ENCODE peak calls at places on chromosomes 11 and 22, in six cellular contexts. X is heart left ventricle, Q is endodermal cell, D is WTC11, U is AG09309, B is omental fat pad. T is an unnamed sample.

GRCh38 chr11:109747839-109748238 is 325.8 kb downstream of the C11orf87 start:
- DNase-seq in X (no peak), Q (no peak), D (no peak), U (no peak), B (no peak), T (no peak)

GRCh38 chr22:43955040-43955882 is at the start of gene SAMM50:
- DNase-seq in X (peak), Q (peak), D (peak), U (peak), B (peak), T (peak)

GRCh38 chr11:58813693-58814092 is 30.8 kb downstream of the GLYATL2 start:
- DNase-seq in X (no peak), Q (no peak), D (no peak), U (no peak), B (no peak), T (no peak)

GRCh38 chr11:79262221-79262620 is 178.6 kb downstream of the TENM4 start:
- DNase-seq in X (no peak), Q (no peak), D (no peak), U (peak), B (no peak), T (no peak)

GRCh38 chr11:66020618-66021357 is 5.5 kb downstream of the CATSPER1 start:
- DNase-seq in X (no peak), Q (no peak), D (no peak), U (no peak), B (no peak), T (no peak)

GRCh38 chr11:82980292-82980691 is 78.8 kb downstream of the DDIAS start:
- DNase-seq in X (no peak), Q (no peak), D (no peak), U (peak), B (no peak), T (no peak)

GRCh38 chr11:46277623-46278386 is at the start of gene CREB3L1:
- DNase-seq in X (peak), Q (peak), D (peak), U (no peak), B (no peak), T (peak)

GRCh38 chr11:99973993-99974392 is 713.1 kb upstream of the ARHGAP42 start:
- DNase-seq in X (no peak), Q (no peak), D (no peak), U (no peak), B (no peak), T (no peak)

GRCh38 chr22:32868928-32869327 is 67.4 kb downstream of the TIMP3 start:
- DNase-seq in X (no peak), Q (no peak), D (no peak), U (no peak), B (no peak), T (no peak)

GRCh38 chr11:108608548-108608947 is 15.0 kb upstream of the EXPH5 start:
- DNase-seq in X (no peak), Q (no peak), D (no peak), U (no peak), B (no peak), T (no peak)

GRCh38 chr11:65547446-65548125 is 10.6 kb downstream of the LTBP3 start:
- DNase-seq in X (no peak), Q (peak), D (peak), U (no peak), B (no peak), T (no peak)

GRCh38 chr22:20721409-20722218 is 52.3 kb upstream of the SERPIND1 start:
- DNase-seq in X (no peak), Q (no peak), D (no peak), U (no peak), B (no peak), T (no peak)

GRCh38 chr22:24190566-24191208 is 9.4 kb downstream of the SUSD2 start:
- DNase-seq in X (no peak), Q (no peak), D (no peak), U (no peak), B (no peak), T (peak)

GRCh38 chr11:81496566-81496965 is 1237.1 kb downstream of the FAM181B start:
- DNase-seq in X (no peak), Q (no peak), D (no peak), U (no peak), B (no peak), T (no peak)

GRCh38 chr11:90434858-90435257 is 212.0 kb upstream of the CHORDC1 start:
- DNase-seq in X (no peak), Q (peak), D (no peak), U (no peak), B (no peak), T (no peak)

GRCh38 chr11:2578934-2579280 is 120.9 kb downstream of the KCNQ1OT1 start:
- DNase-seq in X (no peak), Q (no peak), D (peak), U (no peak), B (no peak), T (no peak)

GRCh38 chr11:116499396-116500001 is 273.3 kb downstream of the BUD13 start:
- DNase-seq in X (peak), Q (peak), D (peak), U (peak), B (peak), T (peak)

GRCh38 chr11:36455658-36456111 is 54.4 kb downstream of the TRAF6 start:
- DNase-seq in X (peak), Q (peak), D (no peak), U (peak), B (no peak), T (peak)

GRCh38 chr22:23200896-23201295 is 20.6 kb downstream of the BCR start:
- DNase-seq in X (no peak), Q (no peak), D (no peak), U (no peak), B (no peak), T (no peak)

GRCh38 chr11:2853997-2854560 is 31.5 kb downstream of the CDKN1C start:
- DNase-seq in X (no peak), Q (no peak), D (no peak), U (no peak), B (no peak), T (no peak)

GRCh38 chr11:1889941-1890855 is 1.5 kb downstream of the PRR33 start:
- DNase-seq in X (no peak), Q (no peak), D (no peak), U (no peak), B (no peak), T (peak)

DNA sequence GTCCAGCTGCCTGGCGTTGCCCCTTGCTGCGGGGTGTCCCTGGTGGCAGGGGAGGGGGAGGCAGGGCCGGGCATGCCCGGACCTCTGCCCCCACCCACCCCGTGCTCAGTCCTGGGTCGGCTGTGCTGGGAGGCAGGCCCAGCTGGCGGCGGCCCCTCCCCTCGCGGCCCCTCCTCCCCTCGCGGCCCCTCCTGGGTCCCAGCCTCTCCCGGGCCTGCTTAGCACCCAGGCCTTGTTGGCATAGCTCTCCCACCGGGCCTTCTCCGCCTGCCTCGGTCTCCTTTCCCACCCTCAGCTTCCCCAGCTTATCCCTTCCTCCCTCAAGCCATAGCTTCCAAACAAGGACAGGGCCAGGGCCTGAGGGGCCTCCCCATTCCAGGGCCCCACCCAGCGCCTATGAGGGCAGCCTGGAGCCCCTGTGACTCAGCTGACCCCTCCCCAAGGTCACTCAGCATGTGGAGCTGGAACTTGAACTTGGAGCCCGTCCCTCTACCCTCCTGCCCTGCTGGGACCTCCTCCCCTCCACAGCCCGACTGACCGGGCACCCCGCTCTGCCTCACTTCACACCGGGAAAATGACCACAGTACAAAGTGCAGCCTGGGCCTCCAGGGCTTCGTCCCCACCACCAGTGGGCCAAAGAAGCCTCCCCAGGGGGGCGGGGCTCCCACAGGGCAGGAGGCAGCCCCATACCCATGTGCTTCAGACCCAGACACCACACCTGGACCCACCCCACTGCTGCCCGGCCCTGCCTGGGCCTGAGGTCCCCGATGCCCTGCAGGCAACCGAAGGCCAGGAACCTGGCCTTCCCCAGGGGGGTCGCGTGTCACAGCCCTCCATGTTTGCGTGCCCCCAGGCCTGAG is 1.2 kb downstream of the EPS8L2 start:
- DNase-seq in X (no peak), Q (peak), D (peak), U (no peak), B (no peak), T (peak)
- TF ChIP-seq CTCF in X (no peak), Q (peak), D (peak), U (peak), B (no peak), T (no peak)

GRCh38 chr22:35089139-35089538 is 23.2 kb downstream of the ISX start:
- DNase-seq in X (no peak), Q (no peak), D (no peak), U (no peak), B (no peak), T (no peak)
- TF ChIP-seq CTCF in X (no peak), Q (no peak), D (no peak), U (no peak), B (no peak), T (no peak)

GRCh38 chr11:73359930-73360742 is 16.1 kb upstream of the RELT start:
- DNase-seq in X (no peak), Q (peak), D (peak), U (no peak), B (no peak), T (peak)
- TF ChIP-seq CTCF in X (no peak), Q (peak), D (no peak), U (peak), B (no peak), T (peak)

GRCh38 chr22:39408807-39409206 is 9.2 kb downstream of the TAB1 start:
- DNase-seq in X (no peak), Q (no peak), D (no peak), U (no peak), B (no peak), T (no peak)

GRCh38 chr22:39409630-39410029 is 10.1 kb downstream of the TAB1 start:
- DNase-seq in X (no peak), Q (no peak), D (no peak), U (no peak), B (no peak), T (no peak)

GRCh38 chr22:39401301-39401631 is 1.7 kb downstream of the TAB1 start:
- DNase-seq in X (no peak), Q (no peak), D (no peak), U (no peak), B (no peak), T (no peak)

GRCh38 chr22:39408173-39408572 is 8.6 kb downstream of the TAB1 start:
- DNase-seq in X (no peak), Q (no peak), D (no peak), U (no peak), B (no peak), T (no peak)

DNA sequence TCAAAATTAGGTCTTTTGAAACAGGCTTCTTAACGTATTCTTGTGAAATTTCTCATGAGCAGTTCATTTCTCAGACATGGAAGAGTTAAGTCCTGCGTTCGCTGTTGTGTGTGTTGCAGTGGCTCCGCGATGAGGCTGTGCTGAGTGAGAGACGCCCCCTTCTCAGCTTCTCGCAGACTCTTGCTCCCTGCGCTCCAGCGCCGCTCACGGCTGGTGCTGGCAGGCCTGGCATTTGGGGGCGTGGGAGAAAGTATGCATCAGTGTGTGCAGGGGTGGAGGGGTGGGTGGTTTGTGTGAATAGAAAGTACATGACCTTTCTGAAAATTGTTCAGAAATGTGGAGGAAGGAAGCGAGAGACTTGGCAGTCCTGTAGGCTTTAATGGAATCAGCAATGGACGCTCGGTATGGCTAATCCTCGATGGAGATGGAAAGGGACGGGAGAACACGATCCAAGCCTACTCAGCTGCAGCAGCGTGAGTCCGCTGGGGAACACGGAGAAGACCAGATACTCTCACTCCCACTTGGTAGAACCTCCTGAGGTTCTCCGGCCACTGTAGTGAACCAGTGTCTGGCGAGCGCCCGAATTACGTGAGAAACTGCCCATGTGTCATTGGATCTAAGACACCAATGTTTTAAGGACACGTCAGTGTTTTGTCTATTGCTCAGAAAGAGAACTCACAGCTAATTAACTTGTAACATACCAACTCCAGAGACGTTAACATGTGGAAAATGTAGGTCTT is 5.9 kb downstream of the TAB1 start:
- DNase-seq in X (no peak), Q (no peak), D (no peak), U (no peak), B (peak), T (no peak)
- TF ChIP-seq CTCF in X (no peak), Q (no peak), D (no peak), U (no peak), B (no peak), T (no peak)

GRCh38 chr11:8794677-8795103 is 112.1 kb downstream of the RPL27A start:
- DNase-seq in X (no peak), Q (peak), D (no peak), U (no peak), B (no peak), T (no peak)
- TF ChIP-seq CTCF in X (peak), Q (peak), D (peak), U (peak), B (no peak), T (peak)

GRCh38 chr22:46240506-46240905 is 9.6 kb downstream of the CDPF1 start:
- DNase-seq in X (no peak), Q (no peak), D (no peak), U (no peak), B (no peak), T (no peak)
- TF ChIP-seq CTCF in X (no peak), Q (no peak), D (no peak), U (no peak), B (no peak), T (no peak)

DNA sequence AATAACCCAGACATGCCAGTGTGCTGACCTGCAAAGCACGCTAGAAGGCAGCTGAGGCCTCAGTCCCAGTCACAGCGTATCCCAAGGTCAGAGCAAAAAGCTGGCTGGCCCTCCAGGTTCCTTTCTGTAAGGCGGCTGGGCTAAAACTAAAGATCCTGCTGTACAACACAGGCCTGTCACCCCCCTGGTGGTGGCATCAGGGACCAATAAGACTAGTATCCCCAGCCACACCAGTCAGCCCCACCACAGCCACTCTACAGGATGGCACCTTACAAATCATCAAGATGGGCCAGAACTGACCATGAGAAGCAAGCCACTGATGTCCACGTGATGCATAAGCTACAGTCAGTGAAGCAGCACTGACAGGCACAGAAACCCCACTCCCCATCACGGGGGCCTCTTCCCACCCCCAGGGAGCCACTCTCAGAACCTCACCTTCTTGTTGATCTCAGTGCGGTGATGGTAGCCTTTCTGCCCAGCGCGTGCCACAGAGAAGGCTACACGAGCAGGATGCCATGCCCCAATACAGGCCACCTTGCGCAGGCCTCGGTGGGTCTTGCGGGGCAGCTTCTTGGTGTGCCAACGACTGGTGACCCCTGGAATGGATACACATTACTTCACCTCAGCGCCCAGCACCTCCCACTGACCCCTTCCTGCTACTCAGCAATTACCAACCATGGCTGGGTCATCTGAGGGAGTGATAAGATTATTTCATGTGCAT is 5.0 kb downstream of the RPL3 start:
- DNase-seq in X (no peak), Q (peak), D (no peak), U (no peak), B (no peak), T (no peak)
- TF ChIP-seq CTCF in X (no peak), Q (peak), D (no peak), U (peak), B (no peak), T (peak)

DNA sequence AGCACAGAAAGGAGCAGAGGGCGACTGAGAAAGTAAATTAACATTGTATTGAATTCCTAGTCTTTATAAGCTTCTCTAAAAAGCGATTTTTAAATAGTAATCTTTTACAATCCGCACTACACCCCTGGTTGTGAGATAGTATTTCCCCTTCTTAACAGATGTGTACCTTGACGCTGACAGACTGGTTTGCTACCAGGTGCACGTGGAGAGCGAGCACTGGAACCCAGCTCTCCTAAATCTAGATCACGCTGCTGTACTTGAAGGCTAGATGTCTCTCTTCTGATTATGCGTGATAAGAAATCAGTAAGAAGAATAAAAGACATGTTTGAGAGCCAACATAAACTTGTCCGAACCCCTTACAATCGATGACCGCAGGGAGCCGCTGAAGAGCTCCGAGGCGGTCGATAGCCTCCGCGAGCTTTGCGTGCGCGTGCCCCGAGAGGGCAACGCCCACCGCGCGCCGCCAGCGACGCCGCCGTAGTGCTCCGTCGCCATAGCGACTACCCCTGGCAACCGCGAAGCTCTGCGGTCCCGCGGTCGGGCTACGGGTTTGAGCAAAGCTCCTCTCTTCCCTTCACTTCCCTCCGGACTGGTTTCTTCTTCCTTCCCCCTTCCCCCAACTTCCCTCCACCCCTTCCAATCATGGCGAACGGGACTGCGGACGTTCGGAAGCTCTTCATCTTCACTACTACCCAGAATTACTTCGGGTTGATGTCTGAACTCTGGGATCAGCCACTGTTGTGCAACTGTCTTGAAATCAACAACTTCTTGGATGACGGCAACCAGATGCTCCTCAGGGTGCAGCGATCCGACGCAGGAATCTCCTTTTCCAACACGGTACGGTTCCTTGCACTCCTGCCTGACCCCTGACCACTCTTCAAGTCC is at the start of gene DYNC2H1:
- DNase-seq in X (peak), Q (peak), D (peak), U (peak), B (peak), T (peak)
- TF ChIP-seq CTCF in X (peak), Q (peak), D (no peak), U (peak), B (no peak), T (peak)

GRCh38 chr11:34394771-34395300 is 37.0 kb upstream of the ABTB2 start:
- DNase-seq in X (no peak), Q (peak), D (no peak), U (no peak), B (no peak), T (no peak)

GRCh38 chr11:34397120-34397519 is 39.3 kb upstream of the ABTB2 start:
- DNase-seq in X (no peak), Q (no peak), D (no peak), U (no peak), B (no peak), T (peak)

GRCh38 chr11:34395916-34396555 is 38.2 kb upstream of the ABTB2 start:
- DNase-seq in X (no peak), Q (no peak), D (no peak), U (peak), B (no peak), T (no peak)
- TF ChIP-seq CTCF in X (no peak), Q (no peak), D (no peak), U (no peak), B (no peak), T (no peak)

DNA sequence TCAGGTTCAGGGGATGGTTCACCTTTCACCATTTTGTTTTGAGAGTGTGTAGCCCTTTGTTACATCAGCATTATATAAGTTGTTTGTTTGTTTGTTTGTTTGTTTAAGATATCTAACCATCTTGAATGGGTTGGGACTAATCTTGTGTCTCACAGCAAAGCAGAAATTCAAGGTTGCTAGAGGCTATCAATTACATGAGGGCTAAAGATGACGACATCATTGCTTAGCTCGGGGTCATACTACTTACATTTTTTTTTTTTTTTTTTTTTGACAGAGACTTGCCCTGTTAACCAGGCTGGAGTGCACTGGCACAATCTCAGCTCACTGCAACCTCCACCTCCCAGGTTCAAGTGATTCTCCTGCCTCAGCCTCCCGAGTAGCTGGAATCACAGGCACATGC is 87.1 kb upstream of the XKR3 start:
- DNase-seq in X (no peak), Q (no peak), D (no peak), U (no peak), B (no peak), T (no peak)
- TF ChIP-seq CTCF in X (no peak), Q (no peak), D (no peak), U (no peak), B (no peak), T (no peak)

T was measured in SK-N-SH.